ENCODE peak calls at places on chromosomes 6 and 20, in seven cellular contexts. G is sigmoid colon; J is GM23338; C is lower lobe of right lung; L is effector memory CD4-positive, alpha-beta T cell; B is fibroblast of lung; M is stomach. A is an unnamed sample.
A peak's percentile ranks its signal among the peaks of the same experiment; 100 is the strongest.

GRCh38 chr6:31379850-31380249 is 22.9 kb upstream of the HLA-B start:
- DNase-seq in G (no peak), J (no peak), C (no peak), L (no peak), B (no peak), M (no peak), A (no peak)

GRCh38 chr20:40494238-40494637 is 194.8 kb downstream of the MAFB start:
- DNase-seq in G (peak; percentile 75), J (no peak), C (peak; percentile 71), L (no peak), B (no peak), M (peak; percentile 28), A (no peak)

GRCh38 chr20:26169506-26169905 is 472.9 kb upstream of the ZNF337 start:
- DNase-seq in G (no peak), J (no peak), C (no peak), L (no peak), B (no peak), M (no peak), A (no peak)

GRCh38 chr6:78131521-78131920 is 478.7 kb downstream of the MEI4 start:
- DNase-seq in G (no peak), J (no peak), C (no peak), L (no peak), B (no peak), M (no peak), A (no peak)

GRCh38 chr6:113450061-113450465 is 407.1 kb upstream of the MARCKS start:
- DNase-seq in G (no peak), J (no peak), C (no peak), L (no peak), B (peak; percentile 49), M (no peak), A (no peak)

GRCh38 chr6:154001494-154002285 is 37.4 kb upstream of the OPRM1 start:
- DNase-seq in G (no peak), J (no peak), C (no peak), L (no peak), B (no peak), M (no peak), A (no peak)

GRCh38 chr6:35203680-35204079 is 10.1 kb upstream of the SCUBE3 start:
- DNase-seq in G (no peak), J (no peak), C (no peak), L (no peak), B (no peak), M (no peak), A (no peak)

GRCh38 chr20:63497946-63498935 is 642 bp downstream of the EEF1A2 start:
- DNase-seq in G (peak; percentile 66), J (no peak), C (no peak), L (no peak), B (peak; percentile 17), M (peak; percentile 61), A (peak; percentile 84)

GRCh38 chr20:54324652-54325285 is 116.9 kb downstream of the PFDN4 start:
- DNase-seq in G (no peak), J (no peak), C (no peak), L (no peak), B (no peak), M (no peak), A (no peak)

GRCh38 chr20:16528078-16528477 is 45.2 kb downstream of the KIF16B start:
- DNase-seq in G (no peak), J (no peak), C (no peak), L (no peak), B (peak; percentile 95), M (peak; percentile 54), A (no peak)

GRCh38 chr6:34871853-34872252 is 16.0 kb downstream of the TAF11 start:
- DNase-seq in G (no peak), J (no peak), C (no peak), L (no peak), B (no peak), M (no peak), A (no peak)

GRCh38 chr20:34083137-34083536 is 28.9 kb downstream of the EIF2S2 start:
- DNase-seq in G (peak; percentile 85), J (peak; percentile 17), C (peak; percentile 89), L (no peak), B (peak; percentile 96), M (peak; percentile 75), A (peak; percentile 57)

GRCh38 chr20:34078540-34078939 is 33.5 kb downstream of the EIF2S2 start:
- DNase-seq in G (peak; percentile 29), J (no peak), C (no peak), L (no peak), B (no peak), M (no peak), A (no peak)

GRCh38 chr20:34076952-34077351 is 35.1 kb downstream of the EIF2S2 start:
- DNase-seq in G (no peak), J (no peak), C (no peak), L (no peak), B (no peak), M (no peak), A (no peak)

GRCh38 chr20:34082232-34082887 is 29.7 kb downstream of the EIF2S2 start:
- DNase-seq in G (peak; percentile 53), J (no peak), C (no peak), L (no peak), B (no peak), M (no peak), A (no peak)

GRCh38 chr20:34079818-34080217 is 32.2 kb downstream of the EIF2S2 start:
- DNase-seq in G (no peak), J (no peak), C (no peak), L (no peak), B (no peak), M (no peak), A (no peak)
- H3K36me3 ChIP-seq in G (peaks cover 76% of the 10 kb centered on the region), J (peaks cover 5% of the 10 kb centered on the region), C (peaks cover 83% of the 10 kb centered on the region), L (peaks cover 78% of the 10 kb centered on the region), B (peaks cover 7% of the 10 kb centered on the region), M (peaks cover 43% of the 10 kb centered on the region), A (peaks cover 31% of the 10 kb centered on the region)

DNA sequence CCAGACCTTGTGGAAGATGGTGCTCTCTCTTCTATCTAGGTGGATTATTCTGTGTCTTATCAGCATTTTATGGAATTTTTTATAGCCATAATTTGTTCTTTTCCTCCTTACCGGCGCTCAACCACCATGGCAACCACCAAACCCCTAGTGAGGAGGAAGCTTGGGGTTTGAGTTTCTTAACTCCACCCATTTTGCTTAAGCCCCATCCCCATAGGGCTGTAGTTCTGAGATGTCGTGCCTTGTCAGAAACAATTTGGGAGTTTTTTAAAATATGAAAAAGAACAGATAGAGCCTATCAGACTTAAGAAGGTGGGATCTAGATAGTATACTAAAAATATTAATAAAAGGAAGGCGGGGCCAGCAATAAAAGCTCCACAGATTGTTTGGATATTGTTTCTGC is 5.5 kb downstream of the BRD2 start:
- DNase-seq in G (no peak), J (peak; percentile 44), C (no peak), L (no peak), B (peak; percentile 72), M (no peak), A (no peak)
- H3K36me3 ChIP-seq in G (peaks cover 58% of the 10 kb centered on the region), J (peaks cover 60% of the 10 kb centered on the region), C (peaks cover 65% of the 10 kb centered on the region), L (peaks cover 57% of the 10 kb centered on the region), B (peaks cover 35% of the 10 kb centered on the region), M (peaks cover 59% of the 10 kb centered on the region), A (peaks cover 83% of the 10 kb centered on the region)

GRCh38 chr6:158766621-158767435 is 52.3 kb downstream of the EZR start:
- DNase-seq in G (peak; percentile 56), J (no peak), C (no peak), L (no peak), B (peak; percentile 22), M (no peak), A (peak; percentile 58)
- H3K36me3 ChIP-seq in G (peaks cover 97% of the 10 kb centered on the region), J (peaks cover 56% of the 10 kb centered on the region), C (peaks cover 89% of the 10 kb centered on the region), L (peaks cover 79% of the 10 kb centered on the region), B (peaks cover 45% of the 10 kb centered on the region), M (peaks cover 64% of the 10 kb centered on the region), A (peaks cover 65% of the 10 kb centered on the region)

DNA sequence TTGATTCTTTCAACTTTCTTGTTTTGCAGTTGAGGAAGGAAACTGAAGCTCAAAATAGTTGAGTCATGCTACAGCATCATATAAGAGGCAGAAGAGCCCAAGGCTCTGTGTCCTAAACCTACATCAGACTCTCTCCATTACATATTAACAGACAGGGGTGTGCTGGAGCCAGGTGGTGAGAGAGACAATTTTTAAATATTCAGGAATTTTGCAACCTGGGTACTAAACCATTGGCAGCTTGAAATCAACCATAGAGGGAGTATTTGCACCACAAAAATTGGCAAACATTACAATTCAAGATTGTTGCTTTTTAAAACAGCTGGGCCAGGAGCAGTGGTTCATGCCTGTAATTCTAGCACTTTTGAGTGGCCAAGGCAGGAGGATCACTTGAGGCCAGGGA is 65.8 kb upstream of the SOX4 start:
- DNase-seq in G (no peak), J (no peak), C (no peak), L (no peak), B (no peak), M (no peak), A (no peak)
- H3K36me3 ChIP-seq in G (no peaks in the 10 kb centered on the region), J (no peaks in the 10 kb centered on the region), C (no peaks in the 10 kb centered on the region), L (no peaks in the 10 kb centered on the region), B (no peaks in the 10 kb centered on the region), M (no peaks in the 10 kb centered on the region), A (no peaks in the 10 kb centered on the region)

GRCh38 chr20:41910558-41910957 is 292.4 kb upstream of the CHD6 start:
- DNase-seq in G (no peak), J (no peak), C (no peak), L (no peak), B (no peak), M (no peak), A (no peak)

GRCh38 chr20:41913146-41913545 is 295.0 kb upstream of the CHD6 start:
- DNase-seq in G (no peak), J (no peak), C (no peak), L (no peak), B (no peak), M (no peak), A (no peak)
- H3K36me3 ChIP-seq in G (no peaks in the 10 kb centered on the region), J (no peaks in the 10 kb centered on the region), C (no peaks in the 10 kb centered on the region), L (no peaks in the 10 kb centered on the region), B (no peaks in the 10 kb centered on the region), M (no peaks in the 10 kb centered on the region), A (no peaks in the 10 kb centered on the region)